ENCODE peak calls at places on chromosomes 7 and 10, in four cellular contexts. One of them, this sample, is unnamed. For H3K36me3, the result is how much of the 10 kb centered on the place peaks cover.

GRCh38 chr7:87345962-87346371 is 503 bp downstream of the CROT start:
- DNase-seq in SK-N-SH: no peak
- DNase-seq in GM23338: no peak
- DNase-seq in endothelial cell of umbilical vein: no peak
- DNase-seq in this sample: no peak

GRCh38 chr7:126026421-126027088 is 1096.9 kb upstream of the POT1 start:
- DNase-seq in SK-N-SH: no peak
- DNase-seq in GM23338: peak
- DNase-seq in endothelial cell of umbilical vein: no peak
- DNase-seq in this sample: no peak

GRCh38 chr7:149743481-149743880 is 29.9 kb downstream of the ZNF467 start:
- DNase-seq in endothelial cell of umbilical vein: peak
- DNase-seq in SK-N-SH: no peak
- DNase-seq in GM23338: no peak
- DNase-seq in this sample: no peak

GRCh38 chr10:80133221-80133620 is 691 bp downstream of the PLAC9 start:
- DNase-seq in SK-N-SH: no peak
- DNase-seq in endothelial cell of umbilical vein: no peak
- DNase-seq in GM23338: peak
- DNase-seq in this sample: no peak

GRCh38 chr7:28509256-28510021 is 97.1 kb downstream of the CREB5 start:
- DNase-seq in endothelial cell of umbilical vein: peak
- DNase-seq in SK-N-SH: no peak
- DNase-seq in GM23338: no peak
- DNase-seq in this sample: no peak

GRCh38 chr10:112802411-112803060 is 147.5 kb upstream of the TCF7L2 start:
- DNase-seq in SK-N-SH: no peak
- DNase-seq in GM23338: no peak
- DNase-seq in endothelial cell of umbilical vein: no peak
- DNase-seq in this sample: no peak

GRCh38 chr10:508726-509125 is 180.7 kb downstream of the DIP2C start:
- DNase-seq in endothelial cell of umbilical vein: no peak
- DNase-seq in GM23338: no peak
- DNase-seq in SK-N-SH: no peak
- DNase-seq in this sample: no peak

GRCh38 chr7:36455646-36456045 is 66.0 kb downstream of the ANLN start:
- DNase-seq in endothelial cell of umbilical vein: no peak
- DNase-seq in GM23338: no peak
- DNase-seq in SK-N-SH: no peak
- DNase-seq in this sample: no peak

GRCh38 chr7:4145576-4145975 is 536.5 kb upstream of the FOXK1 start:
- DNase-seq in SK-N-SH: peak
- DNase-seq in GM23338: no peak
- DNase-seq in endothelial cell of umbilical vein: no peak
- DNase-seq in this sample: no peak

GRCh38 chr7:112581529-112581928 is 100.7 kb downstream of the LSMEM1 start:
- DNase-seq in GM23338: no peak
- DNase-seq in SK-N-SH: no peak
- DNase-seq in endothelial cell of umbilical vein: no peak
- DNase-seq in this sample: no peak

GRCh38 chr10:91758303-91759146 is 39.7 kb upstream of the TNKS2 start:
- DNase-seq in SK-N-SH: peak
- DNase-seq in endothelial cell of umbilical vein: peak
- DNase-seq in GM23338: peak
- DNase-seq in this sample: no peak

GRCh38 chr10:131825960-131826650 is 74.7 kb upstream of the PPP2R2D start:
- DNase-seq in endothelial cell of umbilical vein: no peak
- DNase-seq in SK-N-SH: no peak
- DNase-seq in GM23338: no peak
- DNase-seq in this sample: peak

GRCh38 chr10:72587568-72587967 is 38.3 kb downstream of the MICU1 start:
- DNase-seq in SK-N-SH: no peak
- DNase-seq in GM23338: no peak
- DNase-seq in endothelial cell of umbilical vein: no peak
- DNase-seq in this sample: no peak

GRCh38 chr10:43734716-43735115 is 86.0 kb upstream of the ZNF32 start:
- DNase-seq in SK-N-SH: no peak
- DNase-seq in endothelial cell of umbilical vein: no peak
- DNase-seq in GM23338: no peak
- DNase-seq in this sample: no peak

GRCh38 chr10:119539359-119539651 is 3.2 kb downstream of the RGS10 start:
- DNase-seq in GM23338: no peak
- DNase-seq in SK-N-SH: no peak
- DNase-seq in endothelial cell of umbilical vein: no peak
- DNase-seq in this sample: no peak

GRCh38 chr7:7564323-7564780 is 2.3 kb upstream of the MIOS start:
- DNase-seq in SK-N-SH: no peak
- DNase-seq in endothelial cell of umbilical vein: no peak
- DNase-seq in GM23338: no peak
- DNase-seq in this sample: peak

GRCh38 chr7:4665661-4666060 is 16.4 kb upstream of the FOXK1 start:
- DNase-seq in SK-N-SH: no peak
- DNase-seq in GM23338: no peak
- DNase-seq in endothelial cell of umbilical vein: peak
- DNase-seq in this sample: no peak

GRCh38 chr10:84478155-84478554 is 149.8 kb downstream of the CCSER2 start:
- DNase-seq in SK-N-SH: no peak
- DNase-seq in GM23338: no peak
- DNase-seq in endothelial cell of umbilical vein: peak
- DNase-seq in this sample: no peak

GRCh38 chr7:158133515-158134271 is 453.9 kb downstream of the PTPRN2 start:
- DNase-seq in GM23338: no peak
- DNase-seq in SK-N-SH: no peak
- DNase-seq in endothelial cell of umbilical vein: no peak
- DNase-seq in this sample: no peak

GRCh38 chr10:6401066-6401465 is 179.0 kb downstream of the PRKCQ start:
- DNase-seq in SK-N-SH: no peak
- DNase-seq in GM23338: no peak
- DNase-seq in endothelial cell of umbilical vein: no peak
- DNase-seq in this sample: no peak

GRCh38 chr7:75969704-75970498 is 24.5 kb downstream of the TMEM120A start:
- DNase-seq in endothelial cell of umbilical vein: no peak
- DNase-seq in SK-N-SH: no peak
- DNase-seq in GM23338: no peak
- DNase-seq in this sample: no peak

GRCh38 chr10:131018886-131019500 is 292.5 kb downstream of the TCERG1L start:
- DNase-seq in GM23338: no peak
- DNase-seq in endothelial cell of umbilical vein: no peak
- DNase-seq in SK-N-SH: no peak
- DNase-seq in this sample: no peak

GRCh38 chr7:91164531-91164930 is 99.7 kb upstream of the FZD1 start:
- DNase-seq in endothelial cell of umbilical vein: no peak
- DNase-seq in SK-N-SH: no peak
- DNase-seq in GM23338: no peak
- DNase-seq in this sample: no peak

GRCh38 chr7:98251251-98251843 is 685 bp downstream of the TECPR1 start:
- DNase-seq in endothelial cell of umbilical vein: peak
- DNase-seq in SK-N-SH: no peak
- DNase-seq in GM23338: peak
- DNase-seq in this sample: peak

GRCh38 chr7:128206017-128206746 is 34.9 kb upstream of the LEP start:
- DNase-seq in SK-N-SH: no peak
- DNase-seq in endothelial cell of umbilical vein: no peak
- DNase-seq in GM23338: peak
- DNase-seq in this sample: no peak

GRCh38 chr7:108310351-108310750 is 145.9 kb downstream of the NRCAM start:
- DNase-seq in endothelial cell of umbilical vein: peak
- DNase-seq in SK-N-SH: no peak
- DNase-seq in GM23338: no peak
- DNase-seq in this sample: no peak

GRCh38 chr10:89296227-89296648 is 5.6 kb upstream of the IFIT2 start:
- DNase-seq in endothelial cell of umbilical vein: no peak
- DNase-seq in GM23338: no peak
- DNase-seq in SK-N-SH: no peak
- DNase-seq in this sample: no peak

GRCh38 chr10:100983868-100984669 is 3.2 kb downstream of the MRPL43 start:
- DNase-seq in SK-N-SH: no peak
- DNase-seq in endothelial cell of umbilical vein: no peak
- DNase-seq in GM23338: no peak
- DNase-seq in this sample: peak

GRCh38 chr10:85642421-85643170 is 724.0 kb downstream of the GRID1 start:
- DNase-seq in endothelial cell of umbilical vein: peak
- DNase-seq in SK-N-SH: no peak
- DNase-seq in GM23338: no peak
- DNase-seq in this sample: no peak

GRCh38 chr7:376306-376969 is 86.5 kb downstream of the FOXL3 start:
- DNase-seq in endothelial cell of umbilical vein: no peak
- DNase-seq in SK-N-SH: peak
- DNase-seq in GM23338: no peak
- DNase-seq in this sample: peak

GRCh38 chr7:41027428-41028115 is 675.3 kb downstream of the INHBA start:
- DNase-seq in endothelial cell of umbilical vein: no peak
- DNase-seq in GM23338: no peak
- DNase-seq in SK-N-SH: no peak
- DNase-seq in this sample: no peak

GRCh38 chr7:114758661-114759227 is 163.2 kb upstream of the MDFIC start:
- DNase-seq in endothelial cell of umbilical vein: no peak
- DNase-seq in GM23338: no peak
- DNase-seq in SK-N-SH: no peak
- DNase-seq in this sample: no peak

GRCh38 chr10:99785646-99786045 is 3.2 kb downstream of the ABCC2 start:
- DNase-seq in SK-N-SH: no peak
- DNase-seq in GM23338: peak
- DNase-seq in endothelial cell of umbilical vein: no peak
- DNase-seq in this sample: no peak

GRCh38 chr10:99782447-99783286 is at the start of gene ABCC2:
- DNase-seq in GM23338: no peak
- DNase-seq in SK-N-SH: no peak
- DNase-seq in endothelial cell of umbilical vein: no peak
- DNase-seq in this sample: no peak

GRCh38 chr10:99781734-99782429 is 558 bp upstream of the ABCC2 start:
- DNase-seq in SK-N-SH: no peak
- DNase-seq in endothelial cell of umbilical vein: peak
- DNase-seq in GM23338: no peak
- DNase-seq in this sample: no peak

GRCh38 chr10:99784731-99785441 is 2.4 kb downstream of the ABCC2 start:
- DNase-seq in GM23338: peak
- DNase-seq in endothelial cell of umbilical vein: no peak
- DNase-seq in SK-N-SH: no peak
- DNase-seq in this sample: no peak

GRCh38 chr10:99784025-99784730 is 1.7 kb downstream of the ABCC2 start:
- DNase-seq in SK-N-SH: no peak
- DNase-seq in endothelial cell of umbilical vein: peak
- DNase-seq in GM23338: no peak
- DNase-seq in this sample: no peak
- TF ChIP-seq POLR2AphosphoS5 in SK-N-SH: no peak
- TF ChIP-seq POLR2AphosphoS5 in endothelial cell of umbilical vein: no peak
- TF ChIP-seq POLR2AphosphoS5 in GM23338: no peak
- TF ChIP-seq POLR2AphosphoS5 in this sample: no peak

GRCh38 chr10:110793128-110793812 is 78.5 kb upstream of the PDCD4 start:
- DNase-seq in SK-N-SH: no peak
- DNase-seq in GM23338: no peak
- DNase-seq in endothelial cell of umbilical vein: no peak
- DNase-seq in this sample: no peak
- H3K27ac ChIP-seq in SK-N-SH: no peak
- H3K27ac ChIP-seq in GM23338: no peak
- H3K27ac ChIP-seq in endothelial cell of umbilical vein: no peak
- H3K27ac ChIP-seq in this sample: peak

DNA sequence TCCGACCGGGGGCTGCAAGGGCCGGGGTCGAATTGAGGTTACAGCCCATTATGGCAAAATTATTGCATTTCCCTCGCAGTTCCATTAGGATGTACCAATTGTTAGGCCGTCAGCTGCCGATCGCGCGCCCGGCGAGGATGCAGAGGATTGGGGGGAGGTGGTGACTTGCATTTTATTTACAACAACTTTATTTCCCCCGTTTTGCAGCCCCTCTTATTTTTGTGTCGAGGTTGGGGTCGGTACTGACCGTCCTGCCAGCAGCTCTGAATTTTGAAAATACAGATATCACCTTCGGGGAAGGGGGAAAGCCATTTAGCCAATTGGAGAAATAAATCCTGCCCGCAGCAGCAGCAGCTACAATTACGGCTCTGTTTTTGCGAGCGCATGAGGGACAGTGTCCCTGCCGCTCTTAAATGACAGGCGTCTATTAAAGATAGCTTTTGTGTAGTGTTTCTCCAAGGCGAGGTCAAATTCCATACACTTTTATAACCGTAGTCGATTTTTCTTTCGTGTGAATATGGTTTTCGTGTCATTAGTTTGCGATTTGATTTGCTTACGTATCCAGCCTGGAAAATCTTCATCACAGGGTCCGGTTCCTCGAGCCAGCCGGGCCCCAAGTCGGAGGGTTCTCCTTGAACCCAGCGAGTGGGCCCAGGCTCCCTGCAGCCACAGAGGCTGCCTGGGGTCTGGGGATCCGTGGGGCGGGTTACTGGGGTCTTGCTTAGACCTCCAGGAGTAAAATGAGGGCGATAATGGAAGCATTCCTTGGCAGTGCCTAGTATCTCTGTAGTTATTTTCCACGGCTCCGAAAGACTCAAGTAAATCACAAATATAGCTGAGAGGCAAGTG is 693 bp upstream of the HOXA5 start:
- DNase-seq in GM23338: no peak
- DNase-seq in SK-N-SH: no peak
- DNase-seq in endothelial cell of umbilical vein: no peak
- DNase-seq in this sample: no peak
- H3K36me3 ChIP-seq in GM23338: under half
- H3K36me3 ChIP-seq in SK-N-SH: under half
- H3K36me3 ChIP-seq in endothelial cell of umbilical vein: under half
- H3K36me3 ChIP-seq in this sample: under half

GRCh38 chr10:125025341-125025740 is 83.4 kb downstream of the ZRANB1 start:
- DNase-seq in SK-N-SH: no peak
- DNase-seq in GM23338: no peak
- DNase-seq in endothelial cell of umbilical vein: no peak
- DNase-seq in this sample: no peak

GRCh38 chr10:125023269-125023668 is 81.3 kb downstream of the ZRANB1 start:
- DNase-seq in endothelial cell of umbilical vein: no peak
- DNase-seq in SK-N-SH: peak
- DNase-seq in GM23338: no peak
- DNase-seq in this sample: no peak

GRCh38 chr10:125022671-125023070 is 80.7 kb downstream of the ZRANB1 start:
- DNase-seq in endothelial cell of umbilical vein: no peak
- DNase-seq in SK-N-SH: no peak
- DNase-seq in GM23338: no peak
- DNase-seq in this sample: no peak

GRCh38 chr10:125024496-125025234 is 82.7 kb downstream of the ZRANB1 start:
- DNase-seq in endothelial cell of umbilical vein: peak
- DNase-seq in SK-N-SH: peak
- DNase-seq in GM23338: no peak
- DNase-seq in this sample: no peak

DNA sequence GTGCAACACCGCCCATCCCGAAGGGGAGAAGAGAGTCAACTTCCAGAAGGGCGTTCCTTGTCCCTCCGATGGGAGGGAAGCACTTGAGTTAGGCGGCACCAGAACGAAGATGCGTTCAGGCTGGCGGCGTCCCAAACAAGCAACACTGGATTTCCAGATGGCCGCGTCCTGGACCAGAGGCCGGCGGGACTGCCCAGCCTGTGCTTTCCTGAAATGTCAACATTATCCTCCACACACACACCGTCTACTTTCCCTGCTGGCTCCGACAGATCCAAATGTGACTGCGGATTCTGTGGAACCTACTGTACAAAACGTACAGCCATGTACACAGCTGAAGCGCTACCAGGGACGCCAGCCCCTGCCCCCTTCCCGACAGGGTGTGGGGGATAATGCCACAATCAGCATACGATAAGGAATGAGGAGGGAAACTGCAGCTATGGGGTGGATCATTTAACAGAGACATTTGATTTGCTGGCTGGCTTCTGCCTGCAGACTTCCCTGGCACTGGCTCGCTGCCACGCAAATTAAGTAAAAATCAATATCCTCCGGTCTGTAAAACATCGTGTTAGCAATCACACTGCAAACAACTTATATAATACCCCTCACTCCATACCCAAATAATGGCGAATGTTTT is 82.1 kb downstream of the ZRANB1 start:
- DNase-seq in GM23338: no peak
- DNase-seq in SK-N-SH: peak
- DNase-seq in endothelial cell of umbilical vein: peak
- DNase-seq in this sample: no peak
- TF ChIP-seq POLR2AphosphoS5 in GM23338: no peak
- TF ChIP-seq POLR2AphosphoS5 in SK-N-SH: no peak
- TF ChIP-seq POLR2AphosphoS5 in endothelial cell of umbilical vein: no peak
- TF ChIP-seq POLR2AphosphoS5 in this sample: no peak

This sample was measured in breast epithelium.